ENCODE peak calls at places on chromosomes 6 and 20, in ten cellular contexts. U, D, P, M, I, R, T, J, W and L are unnamed samples.
A peak's percentile ranks its signal among the peaks of the same experiment; 100 is the strongest.

GRCh38 chr6:106560966-106561740 is 68.1 kb downstream of the RTN4IP1 start:
- DNase-seq in U (no peak), D (no peak), P (peak; percentile 90), M (no peak), I (no peak), R (peak; percentile 64), T (peak; percentile 70), J (no peak), W (no peak), L (no peak)

GRCh38 chr20:38755324-38755910 is 7.2 kb downstream of the ACTR5 start:
- DNase-seq in U (no peak), D (no peak), P (no peak), M (no peak), I (no peak), R (no peak), T (no peak), J (no peak), W (no peak), L (peak; percentile 25)

GRCh38 chr6:129586815-129587214 is 123.2 kb downstream of the ARHGAP18 start:
- DNase-seq in U (no peak), D (no peak), P (no peak), M (no peak), I (no peak), R (no peak), T (no peak), J (no peak), W (no peak), L (no peak)

GRCh38 chr6:157045831-157046454 is 268.8 kb downstream of the ARID1B start:
- DNase-seq in U (no peak), D (peak; percentile 82), P (peak; percentile 78), M (no peak), I (peak; percentile 49), R (peak; percentile 70), T (peak; percentile 70), J (no peak), W (no peak), L (peak; percentile 47)

GRCh38 chr20:19212524-19213502 is at the start of gene SLC24A3:
- DNase-seq in U (no peak), D (peak; percentile 77), P (peak; percentile 56), M (peak; percentile 2), I (peak; percentile 91), R (peak; percentile 33), T (peak; percentile 64), J (no peak), W (peak; percentile 19), L (no peak)

GRCh38 chr20:41657655-41658054 is 39.5 kb upstream of the CHD6 start:
- DNase-seq in U (no peak), D (no peak), P (no peak), M (no peak), I (no peak), R (no peak), T (no peak), J (no peak), W (no peak), L (no peak)

GRCh38 chr6:63792846-63793245 is 157.2 kb downstream of the PHF3 start:
- DNase-seq in U (no peak), D (no peak), P (no peak), M (no peak), I (no peak), R (no peak), T (no peak), J (no peak), W (no peak), L (no peak)

GRCh38 chr6:41785254-41785653 is 2.2 kb upstream of the TOMM6 start:
- DNase-seq in U (no peak), D (no peak), P (no peak), M (no peak), I (no peak), R (no peak), T (no peak), J (no peak), W (no peak), L (no peak)

GRCh38 chr20:32772046-32772445 is 9.9 kb downstream of the DNMT3B start:
- DNase-seq in U (no peak), D (no peak), P (no peak), M (no peak), I (no peak), R (no peak), T (no peak), J (no peak), W (no peak), L (no peak)

GRCh38 chr6:151763303-151763702 is 44.2 kb upstream of the ESR1 start:
- DNase-seq in U (no peak), D (peak; percentile 25), P (peak; percentile 77), M (no peak), I (peak; percentile 34), R (peak; percentile 49), T (peak; percentile 64), J (no peak), W (no peak), L (peak; percentile 37)

GRCh38 chr20:33132858-33133615 is 34.9 kb upstream of the BPIFA2 start:
- DNase-seq in U (no peak), D (peak; percentile 42), P (peak; percentile 39), M (no peak), I (peak; percentile 33), R (peak; percentile 5), T (peak; percentile 30), J (no peak), W (no peak), L (no peak)

GRCh38 chr6:118768441-118768840 is 117.0 kb upstream of the CEP85L start:
- DNase-seq in U (no peak), D (peak; percentile 11), P (no peak), M (no peak), I (no peak), R (no peak), T (no peak), J (no peak), W (no peak), L (no peak)

GRCh38 chr6:130598021-130598989 is 228.9 kb upstream of the SMLR1 start:
- DNase-seq in U (no peak), D (no peak), P (no peak), M (no peak), I (no peak), R (peak; percentile 26), T (no peak), J (no peak), W (no peak), L (no peak)

GRCh38 chr6:119343573-119344146 is 5.9 kb downstream of the MAN1A1 start:
- DNase-seq in U (no peak), D (no peak), P (no peak), M (no peak), I (no peak), R (no peak), T (no peak), J (no peak), W (no peak), L (no peak)

GRCh38 chr6:28737750-28738395 is 185.9 kb downstream of the TRIM27 start:
- DNase-seq in U (no peak), D (peak; percentile 73), P (no peak), M (no peak), I (peak; percentile 55), R (no peak), T (no peak), J (no peak), W (no peak), L (no peak)

GRCh38 chr20:37941332-37941731 is 38.4 kb downstream of the VSTM2L start:
- DNase-seq in U (no peak), D (peak; percentile 59), P (no peak), M (no peak), I (peak; percentile 38), R (no peak), T (peak; percentile 14), J (no peak), W (no peak), L (peak; percentile 59)

GRCh38 chr6:17677602-17678001 is 29.1 kb downstream of the NUP153 start:
- DNase-seq in U (no peak), D (no peak), P (no peak), M (no peak), I (no peak), R (no peak), T (no peak), J (no peak), W (no peak), L (no peak)

GRCh38 chr6:113936093-113936934 is 34.6 kb downstream of the HDAC2 start:
- DNase-seq in U (no peak), D (peak; percentile 76), P (peak; percentile 69), M (no peak), I (peak; percentile 42), R (peak; percentile 76), T (peak; percentile 59), J (peak; percentile 34), W (no peak), L (peak; percentile 69)

GRCh38 chr6:7542065-7542877 is 800 bp downstream of the DSP start:
- DNase-seq in U (no peak), D (peak; percentile 82), P (peak; percentile 61), M (no peak), I (peak; percentile 80), R (no peak), T (peak; percentile 55), J (no peak), W (no peak), L (peak; percentile 89)

GRCh38 chr6:148523051-148523450 is 180.4 kb downstream of the SASH1 start:
- DNase-seq in U (no peak), D (no peak), P (peak; percentile 96), M (no peak), I (no peak), R (peak; percentile 68), T (no peak), J (peak; percentile 93), W (no peak), L (no peak)

GRCh38 chr6:35368038-35368887 is 25.9 kb downstream of the PPARD start:
- DNase-seq in U (no peak), D (no peak), P (peak; percentile 90), M (no peak), I (no peak), R (peak; percentile 50), T (peak; percentile 65), J (peak; percentile 75), W (no peak), L (no peak)

GRCh38 chr6:6199678-6200077 is 120.8 kb downstream of the F13A1 start:
- DNase-seq in U (no peak), D (no peak), P (no peak), M (no peak), I (no peak), R (no peak), T (no peak), J (no peak), W (no peak), L (no peak)

GRCh38 chr20:61662946-61663460 is 402.7 kb downstream of the TAF4 start:
- DNase-seq in U (no peak), D (no peak), P (no peak), M (no peak), I (no peak), R (no peak), T (no peak), J (no peak), W (peak; percentile 15), L (no peak)

GRCh38 chr6:168778201-168778600 is 337.2 kb downstream of the SMOC2 start:
- DNase-seq in U (no peak), D (no peak), P (peak; percentile 11), M (no peak), I (no peak), R (peak; percentile 63), T (no peak), J (no peak), W (no peak), L (no peak)

GRCh38 chr6:106381223-106381622 is 20.7 kb downstream of the CRYBG1 start:
- DNase-seq in U (no peak), D (no peak), P (no peak), M (no peak), I (no peak), R (no peak), T (no peak), J (no peak), W (no peak), L (no peak)

GRCh38 chr6:105522626-105523322 is 119.9 kb upstream of the PREP start:
- DNase-seq in U (no peak), D (no peak), P (peak; percentile 50), M (no peak), I (no peak), R (no peak), T (no peak), J (no peak), W (no peak), L (no peak)

GRCh38 chr6:39102024-39102820 is 12.8 kb downstream of the SAYSD1 start:
- DNase-seq in U (no peak), D (peak; percentile 92), P (peak; percentile 48), M (no peak), I (peak; percentile 80), R (peak; percentile 84), T (no peak), J (peak; percentile 23), W (no peak), L (peak; percentile 57)

GRCh38 chr6:134805163-134805562 is 144.7 kb downstream of the ALDH8A1 start:
- DNase-seq in U (no peak), D (no peak), P (no peak), M (no peak), I (no peak), R (no peak), T (no peak), J (no peak), W (no peak), L (no peak)